ENCODE peak calls at places on chromosome 6, in nine cellular contexts. One of them, this sample, is unnamed.
A peak's percentile ranks its signal among the peaks of the same experiment; 100 is the strongest.

GRCh38 chr6:150764638-150765456 is 100.7 kb upstream of the MTHFD1L start:
- DNase-seq in adrenal gland: no peak
- DNase-seq in HFF-Myc: no peak
- DNase-seq in tibial nerve: no peak
- DNase-seq in fibroblast of pulmonary artery: no peak
- DNase-seq in HL-60: no peak
- DNase-seq in AG09309: no peak
- DNase-seq in tibial artery: no peak
- DNase-seq in neural progenitor cell: no peak
- DNase-seq in this sample: no peak

GRCh38 chr6:33806795-33807194 is 3.0 kb upstream of the MLN start:
- DNase-seq in neural progenitor cell: no peak
- DNase-seq in HL-60: no peak
- DNase-seq in tibial nerve: no peak
- DNase-seq in AG09309: no peak
- DNase-seq in tibial artery: no peak
- DNase-seq in adrenal gland: no peak
- DNase-seq in fibroblast of pulmonary artery: no peak
- DNase-seq in HFF-Myc: no peak
- DNase-seq in this sample: no peak

GRCh38 chr6:43836507-43836906 is 66.5 kb downstream of the VEGFA start:
- DNase-seq in HFF-Myc: no peak
- DNase-seq in HL-60: no peak
- DNase-seq in neural progenitor cell: no peak
- DNase-seq in fibroblast of pulmonary artery: no peak
- DNase-seq in AG09309: no peak
- DNase-seq in adrenal gland: no peak
- DNase-seq in tibial artery: no peak
- DNase-seq in tibial nerve: no peak
- DNase-seq in this sample: no peak

GRCh38 chr6:122789862-122790739 is 1.0 kb downstream of the SMPDL3A start:
- DNase-seq in adrenal gland: peak; percentile 38
- DNase-seq in tibial artery: peak; percentile 46
- DNase-seq in tibial nerve: no peak
- DNase-seq in neural progenitor cell: peak; percentile 39
- DNase-seq in AG09309: no peak
- DNase-seq in fibroblast of pulmonary artery: no peak
- DNase-seq in HL-60: peak; percentile 25
- DNase-seq in HFF-Myc: no peak
- DNase-seq in this sample: no peak

GRCh38 chr6:6007311-6008113 is 787 bp upstream of the NRN1 start:
- DNase-seq in fibroblast of pulmonary artery: no peak
- DNase-seq in tibial artery: no peak
- DNase-seq in adrenal gland: no peak
- DNase-seq in tibial nerve: no peak
- DNase-seq in HFF-Myc: no peak
- DNase-seq in HL-60: peak; percentile 39
- DNase-seq in AG09309: no peak
- DNase-seq in neural progenitor cell: peak; percentile 80
- DNase-seq in this sample: no peak

GRCh38 chr6:158654960-158655485 is 5.2 kb downstream of the SYTL3 start:
- DNase-seq in AG09309: no peak
- DNase-seq in HL-60: peak; percentile 81
- DNase-seq in tibial nerve: no peak
- DNase-seq in adrenal gland: no peak
- DNase-seq in HFF-Myc: no peak
- DNase-seq in tibial artery: no peak
- DNase-seq in fibroblast of pulmonary artery: peak; percentile 88
- DNase-seq in neural progenitor cell: no peak
- DNase-seq in this sample: no peak

GRCh38 chr6:150373260-150373701 is 4.5 kb downstream of the IYD start:
- DNase-seq in fibroblast of pulmonary artery: peak; percentile 24
- DNase-seq in HL-60: no peak
- DNase-seq in neural progenitor cell: no peak
- DNase-seq in adrenal gland: no peak
- DNase-seq in AG09309: peak; percentile 71
- DNase-seq in tibial nerve: no peak
- DNase-seq in tibial artery: peak; percentile 34
- DNase-seq in HFF-Myc: no peak
- DNase-seq in this sample: no peak

GRCh38 chr6:67818322-67818721 is 816.8 kb upstream of the ADGRB3 start:
- DNase-seq in tibial artery: no peak
- DNase-seq in fibroblast of pulmonary artery: no peak
- DNase-seq in AG09309: no peak
- DNase-seq in neural progenitor cell: no peak
- DNase-seq in HL-60: no peak
- DNase-seq in adrenal gland: no peak
- DNase-seq in HFF-Myc: no peak
- DNase-seq in tibial nerve: no peak
- DNase-seq in this sample: no peak

GRCh38 chr6:142207265-142207877 is 60.3 kb downstream of the VTA1 start:
- DNase-seq in neural progenitor cell: peak; percentile 78
- DNase-seq in HL-60: peak; percentile 2
- DNase-seq in HFF-Myc: peak; percentile 43
- DNase-seq in tibial artery: peak; percentile 22
- DNase-seq in fibroblast of pulmonary artery: peak; percentile 83
- DNase-seq in adrenal gland: peak; percentile 48
- DNase-seq in AG09309: peak; percentile 16
- DNase-seq in tibial nerve: no peak
- DNase-seq in this sample: peak; percentile 3

GRCh38 chr6:6626227-6626626 is 37.7 kb downstream of the LY86 start:
- DNase-seq in neural progenitor cell: no peak
- DNase-seq in AG09309: no peak
- DNase-seq in fibroblast of pulmonary artery: no peak
- DNase-seq in tibial artery: no peak
- DNase-seq in HL-60: no peak
- DNase-seq in tibial nerve: no peak
- DNase-seq in HFF-Myc: no peak
- DNase-seq in adrenal gland: no peak
- DNase-seq in this sample: no peak

DNA sequence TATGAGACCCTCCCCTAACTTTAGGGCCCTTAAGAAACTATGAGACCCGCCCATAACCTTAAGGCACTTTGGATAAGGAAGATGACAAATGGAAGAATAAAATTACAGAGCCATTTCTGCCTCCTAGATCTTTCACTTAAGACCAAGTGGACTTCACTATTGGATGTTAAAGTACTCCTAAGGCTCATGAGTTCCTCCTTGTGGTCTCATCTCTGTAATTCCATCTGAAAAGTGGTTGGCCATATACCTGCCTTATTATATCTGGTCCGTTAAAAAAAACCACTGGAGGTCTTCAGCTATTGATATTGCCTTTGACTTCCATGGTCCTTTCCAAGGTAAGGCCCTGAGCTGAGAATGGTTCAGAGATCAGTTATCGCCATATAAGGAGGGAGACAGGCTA is 310.3 kb downstream of the EYA4 start:
- DNase-seq in HL-60: no peak
- DNase-seq in HFF-Myc: no peak
- DNase-seq in tibial nerve: no peak
- DNase-seq in tibial artery: no peak
- DNase-seq in fibroblast of pulmonary artery: no peak
- DNase-seq in adrenal gland: no peak
- DNase-seq in AG09309: no peak
- DNase-seq in neural progenitor cell: no peak
- DNase-seq in this sample: no peak
- TF ChIP-seq CTCF in HL-60: no peak
- TF ChIP-seq CTCF in HFF-Myc: no peak
- TF ChIP-seq CTCF in tibial nerve: no peak
- TF ChIP-seq CTCF in tibial artery: no peak
- TF ChIP-seq CTCF in fibroblast of pulmonary artery: no peak
- TF ChIP-seq CTCF in adrenal gland: no peak
- TF ChIP-seq CTCF in AG09309: no peak
- TF ChIP-seq CTCF in neural progenitor cell: no peak
- TF ChIP-seq CTCF in this sample: no peak

GRCh38 chr6:41374618-41375590 is 39.5 kb downstream of the NCR2 start:
- DNase-seq in adrenal gland: no peak
- DNase-seq in HL-60: no peak
- DNase-seq in tibial artery: no peak
- DNase-seq in tibial nerve: no peak
- DNase-seq in HFF-Myc: no peak
- DNase-seq in neural progenitor cell: peak; percentile 65
- DNase-seq in AG09309: no peak
- DNase-seq in fibroblast of pulmonary artery: no peak
- DNase-seq in this sample: peak; percentile 14
- H3K4me3 ChIP-seq in adrenal gland: no peak overlapping the region
- H3K4me3 ChIP-seq in HL-60: no peak overlapping the region
- H3K4me3 ChIP-seq in tibial artery: no peak overlapping the region
- H3K4me3 ChIP-seq in tibial nerve: no peak overlapping the region
- H3K4me3 ChIP-seq in HFF-Myc: no peak overlapping the region
- H3K4me3 ChIP-seq in neural progenitor cell: peak overlapping the region; percentile 17
- H3K4me3 ChIP-seq in AG09309: no peak overlapping the region
- H3K4me3 ChIP-seq in fibroblast of pulmonary artery: no peak overlapping the region
- H3K4me3 ChIP-seq in this sample: peak overlapping the region; percentile 32

GRCh38 chr6:144133225-144133821 is 17.0 kb upstream of the STX11 start:
- DNase-seq in HL-60: no peak
- DNase-seq in HFF-Myc: no peak
- DNase-seq in neural progenitor cell: no peak
- DNase-seq in adrenal gland: no peak
- DNase-seq in tibial artery: no peak
- DNase-seq in AG09309: no peak
- DNase-seq in fibroblast of pulmonary artery: no peak
- DNase-seq in tibial nerve: no peak
- DNase-seq in this sample: no peak
- TF ChIP-seq CTCF in HL-60: no peak
- TF ChIP-seq CTCF in HFF-Myc: no peak
- TF ChIP-seq CTCF in neural progenitor cell: no peak
- TF ChIP-seq CTCF in adrenal gland: no peak
- TF ChIP-seq CTCF in tibial artery: no peak
- TF ChIP-seq CTCF in AG09309: no peak
- TF ChIP-seq CTCF in fibroblast of pulmonary artery: no peak
- TF ChIP-seq CTCF in tibial nerve: no peak
- TF ChIP-seq CTCF in this sample: no peak

DNA sequence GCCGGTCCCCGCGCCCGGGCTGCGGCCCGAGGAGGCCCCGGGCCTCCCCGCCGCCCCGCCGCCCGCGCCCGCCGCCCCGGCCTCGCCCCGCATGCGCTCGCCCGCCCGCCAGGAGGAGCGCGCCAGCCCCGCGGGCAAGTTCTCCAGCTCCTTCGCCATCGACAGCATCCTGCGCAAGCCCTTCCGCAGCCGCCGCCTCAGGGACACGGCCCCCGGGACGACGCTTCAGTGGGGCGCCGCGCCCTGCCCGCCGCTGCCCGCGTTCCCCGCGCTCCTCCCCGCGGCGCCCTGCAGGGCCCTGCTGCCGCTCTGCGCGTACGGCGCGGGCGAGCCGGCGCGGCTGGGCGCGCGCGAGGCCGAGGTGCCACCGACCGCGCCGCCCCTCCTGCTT is 1.5 kb downstream of the FOXQ1 start:
- DNase-seq in tibial artery: no peak
- DNase-seq in HL-60: no peak
- DNase-seq in neural progenitor cell: no peak
- DNase-seq in tibial nerve: no peak
- DNase-seq in fibroblast of pulmonary artery: no peak
- DNase-seq in adrenal gland: no peak
- DNase-seq in AG09309: no peak
- DNase-seq in HFF-Myc: no peak
- DNase-seq in this sample: no peak
- H3K4me3 ChIP-seq in tibial artery: no peak overlapping the region
- H3K4me3 ChIP-seq in HL-60: no peak overlapping the region
- H3K4me3 ChIP-seq in neural progenitor cell: no peak overlapping the region
- H3K4me3 ChIP-seq in tibial nerve: peak overlapping the region; percentile 43
- H3K4me3 ChIP-seq in fibroblast of pulmonary artery: no peak overlapping the region
- H3K4me3 ChIP-seq in adrenal gland: no peak overlapping the region
- H3K4me3 ChIP-seq in AG09309: peak overlapping the region; percentile 45
- H3K4me3 ChIP-seq in HFF-Myc: peak overlapping the region; percentile 63
- H3K4me3 ChIP-seq in this sample: peak overlapping the region; percentile 79

GRCh38 chr6:42083530-42083929 is 33.2 kb downstream of the TAF8 start:
- DNase-seq in tibial artery: no peak
- DNase-seq in AG09309: no peak
- DNase-seq in tibial nerve: no peak
- DNase-seq in adrenal gland: no peak
- DNase-seq in HFF-Myc: no peak
- DNase-seq in fibroblast of pulmonary artery: no peak
- DNase-seq in HL-60: no peak
- DNase-seq in neural progenitor cell: no peak
- DNase-seq in this sample: no peak

GRCh38 chr6:42088101-42088591 is 37.8 kb downstream of the TAF8 start:
- DNase-seq in tibial artery: no peak
- DNase-seq in adrenal gland: no peak
- DNase-seq in fibroblast of pulmonary artery: peak; percentile 34
- DNase-seq in tibial nerve: no peak
- DNase-seq in HL-60: no peak
- DNase-seq in neural progenitor cell: no peak
- DNase-seq in AG09309: no peak
- DNase-seq in HFF-Myc: no peak
- DNase-seq in this sample: no peak

GRCh38 chr6:42084889-42085288 is 34.6 kb downstream of the TAF8 start:
- DNase-seq in fibroblast of pulmonary artery: no peak
- DNase-seq in tibial nerve: no peak
- DNase-seq in adrenal gland: no peak
- DNase-seq in tibial artery: no peak
- DNase-seq in neural progenitor cell: no peak
- DNase-seq in HL-60: no peak
- DNase-seq in HFF-Myc: no peak
- DNase-seq in AG09309: no peak
- DNase-seq in this sample: no peak

GRCh38 chr6:42086665-42087050 is 36.3 kb downstream of the TAF8 start:
- DNase-seq in HFF-Myc: no peak
- DNase-seq in fibroblast of pulmonary artery: no peak
- DNase-seq in tibial artery: no peak
- DNase-seq in AG09309: no peak
- DNase-seq in tibial nerve: no peak
- DNase-seq in neural progenitor cell: no peak
- DNase-seq in HL-60: no peak
- DNase-seq in adrenal gland: no peak
- DNase-seq in this sample: no peak

GRCh38 chr6:42086046-42086664 is 35.8 kb downstream of the TAF8 start:
- DNase-seq in neural progenitor cell: no peak
- DNase-seq in HL-60: no peak
- DNase-seq in AG09309: no peak
- DNase-seq in adrenal gland: no peak
- DNase-seq in HFF-Myc: no peak
- DNase-seq in tibial artery: no peak
- DNase-seq in tibial nerve: no peak
- DNase-seq in fibroblast of pulmonary artery: no peak
- DNase-seq in this sample: no peak
- TF ChIP-seq CTCF in neural progenitor cell: peak; percentile 37
- TF ChIP-seq CTCF in HL-60: peak; percentile 2
- TF ChIP-seq CTCF in AG09309: peak; percentile 27
- TF ChIP-seq CTCF in adrenal gland: no peak
- TF ChIP-seq CTCF in HFF-Myc: peak; percentile 19
- TF ChIP-seq CTCF in tibial artery: no peak
- TF ChIP-seq CTCF in tibial nerve: peak; percentile 20
- TF ChIP-seq CTCF in fibroblast of pulmonary artery: peak; percentile 20
- TF ChIP-seq CTCF in this sample: peak; percentile 39

This sample was measured in retinal pigment epithelial cell.